ENCODE peak calls at places on chromosome 16, in eight cellular contexts. I is K562, M is Panc1, G is HCT116, C is GM23338, K is SK-N-SH, S is HepG2, N is GM12878. D is an unnamed sample.

GRCh38 chr16:57976331-57976796 is 5.4 kb upstream of the CNGB1 start:
- DNase-seq in I (peak; percentile 93), M (no peak), G (no peak), C (no peak), K (no peak), S (no peak), N (no peak), D (no peak)

GRCh38 chr16:75372236-75372856 is 61.0 kb downstream of the CFDP1 start:
- DNase-seq in I (no peak), M (no peak), G (no peak), C (no peak), K (no peak), S (no peak), N (no peak), D (no peak)

GRCh38 chr16:49959552-49960277 is 65.3 kb upstream of the CNEP1R1 start:
- DNase-seq in I (no peak), M (no peak), G (no peak), C (no peak), K (no peak), S (no peak), N (no peak), D (no peak)

GRCh38 chr16:56203052-56203451 is 11.8 kb downstream of the GNAO1 start:
- DNase-seq in I (peak; percentile 60), M (no peak), G (peak; percentile 16), C (peak; percentile 79), K (peak; percentile 44), S (peak; percentile 63), N (no peak), D (peak; percentile 10)

GRCh38 chr16:69839240-69839688 is 77.1 kb downstream of the WWP2 start:
- DNase-seq in I (no peak), M (no peak), G (no peak), C (no peak), K (no peak), S (peak; percentile 79), N (no peak), D (no peak)

GRCh38 chr16:56910114-56910511 is 21.8 kb upstream of the HERPUD1 start:
- DNase-seq in I (no peak), M (no peak), G (no peak), C (no peak), K (no peak), S (no peak), N (no peak), D (no peak)

GRCh38 chr16:593406-593805 is 3.5 kb downstream of the RAB40C start:
- DNase-seq in I (no peak), M (no peak), G (no peak), C (no peak), K (no peak), S (no peak), N (no peak), D (no peak)

GRCh38 chr16:58197314-58198012 is 443 bp downstream of the CSNK2A2 start:
- DNase-seq in I (peak; percentile 72), M (no peak), G (no peak), C (peak; percentile 30), K (peak; percentile 74), S (no peak), N (no peak), D (no peak)

GRCh38 chr16:22220714-22221113 is 14.6 kb downstream of the EEF2K start:
- DNase-seq in I (no peak), M (no peak), G (no peak), C (no peak), K (no peak), S (no peak), N (no peak), D (no peak)

GRCh38 chr16:84341533-84342295 is 26.6 kb upstream of the ATP2C2 start:
- DNase-seq in I (no peak), M (no peak), G (no peak), C (no peak), K (no peak), S (no peak), N (no peak), D (no peak)

GRCh38 chr16:68364601-68364998 is 53.8 kb downstream of the PRMT7 start:
- DNase-seq in I (peak; percentile 41), M (no peak), G (no peak), C (peak; percentile 74), K (no peak), S (no peak), N (no peak), D (no peak)
- H3K27ac ChIP-seq in I (no peak overlapping the region), M (no peak overlapping the region), G (no peak overlapping the region), C (no peak overlapping the region), K (no peak overlapping the region), S (no peak overlapping the region), N (no peak overlapping the region), D (no peak overlapping the region)

DNA sequence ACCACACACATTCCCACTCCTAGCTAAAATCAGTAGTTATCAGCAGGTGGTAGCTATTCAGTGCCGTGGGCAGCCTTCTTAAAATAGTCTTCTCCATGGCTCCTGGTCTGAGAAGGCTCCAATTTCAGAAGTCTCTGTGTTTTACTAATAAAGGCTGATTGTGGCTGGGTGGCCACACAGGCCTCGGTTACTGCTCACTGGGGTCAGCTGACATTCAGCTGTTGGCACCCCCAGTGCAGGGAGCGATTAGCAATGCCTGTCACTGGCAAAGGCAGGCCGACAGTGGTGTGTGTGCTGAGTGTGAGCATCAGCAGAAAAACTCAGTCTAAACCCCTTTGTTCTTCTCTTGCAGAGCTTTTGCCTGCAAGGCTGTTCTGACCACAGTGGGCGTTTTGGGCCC is 16.6 kb upstream of the DBNDD1 start:
- DNase-seq in I (no peak), M (no peak), G (no peak), C (peak; percentile 37), K (no peak), S (no peak), N (no peak), D (no peak)
- TF ChIP-seq REST in I (no peak), M (no peak), G (no peak), C (no peak), K (no peak), S (no peak), N (no peak), D (no peak)

GRCh38 chr16:86222965-86223551 is 287.3 kb upstream of the FOXF1 start:
- DNase-seq in I (no peak), M (peak; percentile 13), G (no peak), C (no peak), K (no peak), S (no peak), N (no peak), D (no peak)
- TF ChIP-seq POLR2AphosphoS5 in I (no peak), M (no peak), G (no peak), C (no peak), K (no peak), S (no peak), N (no peak), D (no peak)

GRCh38 chr16:1917056-1917664 is 1.1 kb downstream of the HS3ST6 start:
- DNase-seq in I (no peak), M (no peak), G (no peak), C (no peak), K (no peak), S (no peak), N (no peak), D (no peak)

GRCh38 chr16:1918890-1919679 is 870 bp upstream of the HS3ST6 start:
- DNase-seq in I (no peak), M (no peak), G (no peak), C (peak; percentile 39), K (peak; percentile 82), S (no peak), N (no peak), D (no peak)

GRCh38 chr16:1919680-1919998 is 1.4 kb upstream of the HS3ST6 start:
- DNase-seq in I (no peak), M (no peak), G (no peak), C (no peak), K (no peak), S (no peak), N (no peak), D (no peak)

GRCh38 chr16:1917665-1918111 is 527 bp downstream of the HS3ST6 start:
- DNase-seq in I (no peak), M (no peak), G (no peak), C (peak; percentile 35), K (no peak), S (no peak), N (no peak), D (no peak)

GRCh38 chr16:1918312-1918889 is at the start of gene HS3ST6:
- DNase-seq in I (peak; percentile 80), M (no peak), G (no peak), C (peak; percentile 60), K (peak; percentile 88), S (no peak), N (no peak), D (no peak)
- H3K27ac ChIP-seq in I (no peak within 1 kb of the TSS), M (no peak within 1 kb of the TSS), G (no peak within 1 kb of the TSS), C (no peak within 1 kb of the TSS), K (no peak within 1 kb of the TSS), S (no peak within 1 kb of the TSS), N (no peak within 1 kb of the TSS), D (no peak within 1 kb of the TSS)